ENCODE peak calls at places on chromosomes 13 and 19, in nine cellular contexts. B, Y, A, E, U, F, V, O and R are unnamed samples. For H3K27me3 and H3K36me3, the result is how much of the 10 kb centered on the place peaks cover.

GRCh38 chr19:1651548-1652394 is 644 bp downstream of the TCF3 start:
- DNase-seq in O (peak), E (peak), V (peak), U (peak), Y (peak), B (no peak), A (peak), F (no peak), R (peak)

GRCh38 chr19:42132030-42132628 is at the start of gene POU2F2:
- DNase-seq in V (peak), A (peak), Y (no peak), O (no peak), U (no peak), E (peak), B (no peak), F (peak), R (peak)

GRCh38 chr13:32080328-32080744 is 48.8 kb downstream of the FRY start:
- DNase-seq in A (no peak), Y (no peak), B (no peak), U (peak), E (no peak), V (no peak), F (no peak), O (no peak), R (no peak)

GRCh38 chr19:10678813-10679212 is 22.4 kb upstream of the QTRT1 start:
- DNase-seq in A (no peak), O (no peak), Y (no peak), U (no peak), E (no peak), B (no peak), F (no peak), V (no peak), R (no peak)

GRCh38 chr19:51026554-51026831 is at the start of gene KLK11:
- DNase-seq in B (no peak), A (no peak), E (no peak), V (no peak), Y (no peak), U (no peak), O (no peak), F (no peak), R (no peak)

GRCh38 chr13:37382156-37382555 is 216.4 kb downstream of the POSTN start:
- DNase-seq in F (no peak), A (no peak), B (no peak), O (no peak), V (no peak), E (no peak), U (no peak), Y (peak), R (no peak)

GRCh38 chr13:93180376-93180966 is 46.1 kb upstream of the GPC6 start:
- DNase-seq in F (no peak), U (no peak), B (no peak), E (no peak), Y (peak), V (no peak), A (no peak), O (no peak), R (no peak)

GRCh38 chr13:113636266-113636963 is 21.6 kb downstream of the ATP4B start:
- DNase-seq in E (no peak), F (peak), O (no peak), B (no peak), U (no peak), Y (no peak), A (no peak), V (no peak), R (peak)

GRCh38 chr19:18321729-18322091 is 1.2 kb downstream of the LSM4 start:
- DNase-seq in E (no peak), V (peak), B (no peak), O (no peak), A (no peak), F (no peak), Y (peak), U (no peak), R (no peak)
- H3K4me3 ChIP-seq in E (no peak), V (peak), B (peak), O (peak), A (peak), F (no peak), Y (peak), U (peak), R (no peak)

GRCh38 chr13:27919299-27919933 is 384 bp upstream of the PDX1 start:
- DNase-seq in B (no peak), U (no peak), O (no peak), Y (no peak), A (no peak), F (no peak), V (no peak), E (no peak), R (peak)

GRCh38 chr13:27919934-27920676 is at the start of gene PDX1:
- DNase-seq in A (peak), O (no peak), F (no peak), E (peak), U (peak), B (no peak), Y (no peak), V (no peak), R (peak)

GRCh38 chr13:27918918-27919255 is 913 bp upstream of the PDX1 start:
- DNase-seq in Y (no peak), A (no peak), V (no peak), F (no peak), U (no peak), B (no peak), E (no peak), O (no peak), R (peak)

GRCh38 chr13:27917121-27917947 is 2.5 kb upstream of the PDX1 start:
- DNase-seq in Y (no peak), O (no peak), U (no peak), F (no peak), A (no peak), E (no peak), B (no peak), V (no peak), R (peak)

GRCh38 chr13:27918041-27918917 is 1.5 kb upstream of the PDX1 start:
- DNase-seq in V (no peak), E (no peak), F (no peak), B (no peak), Y (no peak), A (no peak), O (no peak), U (no peak), R (peak)
- H3K27me3 ChIP-seq in V (under half), E (half or more), F (half or more), B (half or more), Y (half or more), A (half or more), O (half or more), U (half or more), R (half or more)

DNA sequence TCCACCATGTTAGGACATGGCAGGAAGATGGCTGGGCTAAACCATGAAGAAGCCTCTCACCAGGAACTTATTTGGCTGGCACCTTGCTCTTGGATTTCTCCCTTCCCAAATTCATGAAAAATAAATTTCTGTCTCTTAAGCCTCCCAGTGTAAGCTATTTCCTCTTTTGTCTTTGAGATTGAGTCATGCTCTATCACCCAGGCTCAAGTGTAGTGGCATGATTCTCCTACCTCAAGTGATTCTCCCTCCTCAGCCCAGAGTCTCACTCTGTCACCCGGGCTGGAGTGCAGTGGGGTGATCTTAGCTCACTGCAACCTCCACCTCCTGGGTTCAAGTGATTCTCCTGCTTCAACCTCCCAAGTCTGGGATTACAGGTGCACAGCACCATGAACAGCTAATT is 12.6 kb downstream of the ZNF888 start:
- DNase-seq in E (no peak), U (no peak), A (no peak), B (no peak), Y (no peak), O (no peak), V (no peak), F (no peak), R (no peak)
- H3K36me3 ChIP-seq in E (half or more), U (under half), A (under half), B (under half), Y (under half), O (half or more), V (under half), F (half or more), R (under half)

GRCh38 chr19:4278460-4278901 is 585 bp upstream of the SHD start:
- DNase-seq in E (no peak), V (no peak), B (no peak), F (no peak), Y (no peak), U (no peak), O (no peak), A (no peak), R (peak)
- H3K4me3 ChIP-seq in E (no peak), V (no peak), B (peak), F (no peak), Y (no peak), U (no peak), O (peak), A (peak), R (peak)

GRCh38 chr19:32178841-32179410 is 166.5 kb upstream of the ZNF507 start:
- DNase-seq in U (no peak), O (no peak), Y (no peak), A (no peak), F (no peak), V (no peak), B (no peak), E (no peak), R (no peak)
- H3K27me3 ChIP-seq in U (under half), O (under half), Y (under half), A (under half), F (under half), V (under half), B (under half), E (under half), R (under half)

GRCh38 chr19:40867701-40868100 is 14.3 kb downstream of the CYP2A7 start:
- DNase-seq in E (no peak), A (no peak), V (no peak), F (no peak), O (no peak), Y (no peak), U (no peak), B (no peak), R (no peak)
- H3K36me3 ChIP-seq in E (under half), A (under half), V (under half), F (under half), O (under half), Y (under half), U (under half), B (under half), R (under half)

GRCh38 chr19:6774821-6775707 is 2.6 kb downstream of the VAV1 start:
- DNase-seq in F (no peak), O (no peak), A (no peak), B (no peak), U (no peak), Y (no peak), V (no peak), E (no peak), R (no peak)

GRCh38 chr19:6769006-6769637 is 1.9 kb upstream of the SH2D3A start:
- DNase-seq in V (no peak), E (no peak), O (no peak), U (no peak), A (no peak), Y (peak), B (no peak), F (no peak), R (peak)

GRCh38 chr19:6772028-6772865 is at the start of gene VAV1:
- DNase-seq in E (peak), Y (no peak), U (no peak), B (no peak), V (peak), F (peak), O (peak), A (peak), R (peak)

GRCh38 chr19:6773323-6773931 is 919 bp downstream of the VAV1 start:
- DNase-seq in B (no peak), F (peak), Y (no peak), E (peak), A (peak), V (peak), O (peak), U (no peak), R (peak)

DNA sequence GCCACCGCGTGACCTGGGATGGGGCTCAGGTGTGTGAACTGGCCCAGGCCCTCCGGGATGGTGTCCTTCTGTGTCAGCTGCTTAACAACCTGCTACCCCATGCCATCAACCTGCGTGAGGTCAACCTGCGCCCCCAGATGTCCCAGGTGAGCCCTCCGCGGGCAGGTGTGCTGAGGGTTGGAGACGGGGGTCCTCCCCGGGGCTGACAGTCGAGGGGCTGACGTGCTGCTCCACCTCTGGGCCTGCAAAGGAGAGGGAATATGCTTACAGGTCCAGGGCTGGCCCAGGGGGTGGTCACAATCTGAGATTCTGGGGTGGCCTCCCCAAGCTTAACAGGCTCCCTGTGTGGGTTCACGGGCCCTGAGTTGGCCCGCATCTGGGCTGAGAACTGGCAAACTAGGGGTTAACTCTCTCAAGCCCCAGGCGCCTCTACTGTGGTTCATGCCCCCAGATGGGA is 386 bp downstream of the VAV1 start:
- DNase-seq in O (no peak), F (no peak), U (no peak), A (no peak), V (no peak), B (no peak), E (no peak), Y (no peak), R (no peak)
- H3K4me3 ChIP-seq in O (peak), F (peak), U (no peak), A (peak), V (peak), B (peak), E (peak), Y (no peak), R (no peak)

GRCh38 chr19:8129061-8129460 is 20.3 kb downstream of the FBN3 start:
- DNase-seq in U (no peak), A (no peak), Y (no peak), F (no peak), E (no peak), B (no peak), V (no peak), O (no peak), R (peak)

GRCh38 chr19:8135946-8136618 is 13.3 kb downstream of the FBN3 start:
- DNase-seq in F (no peak), A (no peak), V (no peak), B (no peak), E (no peak), O (no peak), Y (no peak), U (no peak), R (peak)

GRCh38 chr19:8128551-8128950 is 20.8 kb downstream of the FBN3 start:
- DNase-seq in V (no peak), B (no peak), U (no peak), F (no peak), A (no peak), Y (no peak), O (no peak), E (no peak), R (peak)

GRCh38 chr19:8131517-8131916 is 17.9 kb downstream of the FBN3 start:
- DNase-seq in V (no peak), A (no peak), U (no peak), O (no peak), B (no peak), E (no peak), F (no peak), Y (no peak), R (no peak)

GRCh38 chr19:8132858-8133458 is 16.4 kb downstream of the FBN3 start:
- DNase-seq in O (no peak), A (no peak), B (no peak), U (no peak), V (no peak), F (no peak), E (no peak), Y (no peak), R (no peak)
- H3K27me3 ChIP-seq in O (under half), A (under half), B (under half), U (under half), V (under half), F (under half), E (under half), Y (under half), R (under half)